ENCODE peak calls at places on chromosomes 11 and 22, in six cellular contexts. J is endothelial cell, D is cardiac fibroblast, L is body of pancreas, F is pancreas, P is left ventricle myocardium inferior. X is an unnamed sample.

GRCh38 chr11:108340958-108341357 is 118.1 kb downstream of the ATM start:
- DNase-seq in J (no peak), D (no peak), L (no peak), F (no peak), P (no peak), X (no peak)

GRCh38 chr11:113923572-113923971 is 19.0 kb downstream of the HTR3B start:
- DNase-seq in J (no peak), D (no peak), L (no peak), F (no peak), P (no peak), X (no peak)

GRCh38 chr11:127017482-127017881 is 16.9 kb upstream of the KIRREL3 start:
- DNase-seq in J (peak), D (peak), L (no peak), F (no peak), P (no peak), X (no peak)

GRCh38 chr22:20141186-20142077 is 9.4 kb downstream of the CCDC188 start:
- DNase-seq in J (no peak), D (peak), L (no peak), F (peak), P (no peak), X (no peak)

GRCh38 chr11:73359930-73360742 is 16.1 kb upstream of the RELT start:
- DNase-seq in J (peak), D (peak), L (no peak), F (peak), P (no peak), X (peak)

GRCh38 chr11:87820026-87820425 is 355.2 kb downstream of the RAB38 start:
- DNase-seq in J (no peak), D (no peak), L (no peak), F (no peak), P (no peak), X (no peak)

GRCh38 chr22:50525104-50525958 is at the start of gene SCO2:
- DNase-seq in J (peak), D (peak), L (peak), F (peak), P (peak), X (peak)

GRCh38 chr22:33038131-33038772 is 19.9 kb downstream of the SYN3 start:
- DNase-seq in J (no peak), D (no peak), L (no peak), F (no peak), P (no peak), X (no peak)

GRCh38 chr22:26768986-26769385 is 111.6 kb downstream of the MIAT start:
- DNase-seq in J (no peak), D (peak), L (no peak), F (no peak), P (no peak), X (no peak)

GRCh38 chr11:13030857-13031256 is 21.7 kb downstream of the RASSF10 start:
- DNase-seq in J (no peak), D (no peak), L (peak), F (peak), P (peak), X (no peak)

GRCh38 chr11:130840683-130841082 is 75.6 kb downstream of the SNX19 start:
- DNase-seq in J (no peak), D (no peak), L (no peak), F (no peak), P (no peak), X (no peak)

GRCh38 chr11:72220696-72221363 is 3.7 kb upstream of the INPPL1 start:
- DNase-seq in J (no peak), D (no peak), L (no peak), F (no peak), P (no peak), X (peak)

GRCh38 chr11:2142762-2143202 is 3.6 kb upstream of the IGF2 start:
- DNase-seq in J (no peak), D (peak), L (no peak), F (no peak), P (no peak), X (peak)

GRCh38 chr11:126375726-126376125 is 20.2 kb downstream of the ST3GAL4 start:
- DNase-seq in J (no peak), D (peak), L (no peak), F (no peak), P (no peak), X (no peak)

GRCh38 chr11:47565340-47566165 is at the start of gene PTPMT1:
- DNase-seq in J (peak), D (peak), L (peak), F (peak), P (peak), X (peak)

GRCh38 chr11:10930224-10930960 is 72.5 kb upstream of the ZBED5 start:
- DNase-seq in J (no peak), D (peak), L (no peak), F (no peak), P (no peak), X (peak)

DNA sequence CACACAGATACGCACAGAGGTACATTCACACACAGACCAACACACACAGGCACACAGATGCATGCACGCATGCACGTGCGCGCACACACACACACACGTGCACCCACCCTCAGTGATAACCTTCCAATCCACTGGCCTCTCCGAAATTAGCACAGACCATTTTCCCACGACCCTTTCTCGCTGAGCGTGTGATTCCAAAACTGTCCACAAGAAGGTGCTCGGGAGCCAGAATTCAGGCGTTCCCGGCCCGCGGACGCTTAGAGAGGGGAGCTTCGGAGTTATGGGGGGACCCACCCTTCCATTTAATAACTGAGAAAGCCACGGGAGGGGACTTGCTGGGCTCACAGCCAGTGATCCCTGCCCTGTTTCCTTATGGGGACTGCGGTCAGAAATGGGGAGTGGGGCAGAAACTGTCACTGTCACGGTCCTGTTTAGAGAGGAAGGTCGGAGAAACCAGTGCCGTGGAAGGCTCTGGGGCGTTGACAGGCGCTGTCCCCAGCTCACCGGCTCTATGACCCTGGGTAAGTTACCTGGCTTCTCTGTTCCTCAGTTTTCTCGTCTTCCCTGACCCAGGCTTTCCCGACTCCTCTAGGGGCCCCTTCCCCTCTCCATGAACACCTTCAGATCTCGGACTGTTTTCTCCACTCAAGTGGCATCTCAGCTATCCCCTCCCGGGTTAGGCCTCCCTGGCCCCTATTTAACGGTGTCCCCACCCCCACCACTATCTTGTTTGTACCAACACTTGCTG is 33.6 kb upstream of the SLC35C1 start:
- DNase-seq in J (peak), D (peak), L (peak), F (no peak), P (peak), X (peak)
- TF ChIP-seq CTCF in J (peak), D (peak), L (peak), F (peak), P (peak), X (peak)

GRCh38 chr11:117110294-117110950 is 12.2 kb upstream of the SIK3 start:
- DNase-seq in J (no peak), D (no peak), L (no peak), F (peak), P (no peak), X (no peak)
- TF ChIP-seq CTCF in J (no peak), D (no peak), L (no peak), F (no peak), P (no peak), X (no peak)

DNA sequence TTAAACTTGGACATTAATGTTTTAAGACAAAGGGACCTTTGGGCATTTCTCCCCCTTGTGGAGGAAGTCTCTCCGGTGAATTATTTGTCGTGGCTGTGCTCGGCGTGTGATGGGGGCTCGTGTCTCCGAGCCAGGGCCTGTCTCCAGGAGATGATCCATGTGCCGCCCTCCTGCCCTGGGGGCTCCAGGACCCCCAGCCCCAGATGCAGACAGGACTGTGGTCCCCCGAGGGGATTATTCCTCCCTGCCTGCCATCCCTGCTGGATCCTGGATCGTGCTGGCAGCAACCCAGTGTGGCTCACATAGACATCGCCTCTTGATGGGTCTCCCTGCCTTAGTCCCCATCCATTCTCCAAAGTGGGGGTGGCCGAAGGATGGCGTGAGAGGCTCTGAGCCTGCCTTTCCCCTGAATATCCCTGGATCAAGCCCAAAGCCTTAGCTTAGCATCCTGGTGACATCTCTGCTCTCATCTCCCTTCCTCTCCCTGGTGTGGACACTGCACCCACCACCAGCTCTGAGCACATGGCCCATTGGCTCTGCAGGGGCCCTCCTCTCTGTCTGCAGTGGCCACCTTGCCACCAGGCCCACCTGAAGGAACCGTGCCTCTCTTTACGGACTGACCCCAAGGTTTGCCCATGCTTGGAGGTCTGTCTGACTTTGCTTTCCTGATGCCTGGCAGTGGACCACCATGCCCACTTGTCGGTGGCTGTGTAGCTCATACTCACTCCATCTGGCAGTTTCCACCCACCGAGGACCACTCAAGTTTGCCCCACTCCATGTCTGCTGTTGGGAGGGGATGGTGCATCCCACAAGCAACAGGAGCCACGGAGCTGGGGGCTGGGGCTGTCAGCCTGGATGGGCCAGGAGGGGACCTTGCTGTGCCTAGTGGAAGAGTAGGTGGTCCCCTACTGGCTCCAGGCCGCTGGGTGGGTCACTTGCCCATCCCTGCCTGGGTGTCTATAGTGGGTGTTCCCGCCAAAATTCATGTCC is 56.7 kb downstream of the SMIM38 start:
- DNase-seq in J (no peak), D (peak), L (peak), F (no peak), P (no peak), X (no peak)
- TF ChIP-seq CTCF in J (no peak), D (peak), L (peak), F (no peak), P (peak), X (no peak)

GRCh38 chr11:240315-240714 is 3.5 kb downstream of the PSMD13 start:
- DNase-seq in J (no peak), D (no peak), L (no peak), F (no peak), P (no peak), X (no peak)

GRCh38 chr11:232783-233565 is 3.2 kb downstream of the SIRT3 start:
- DNase-seq in J (no peak), D (no peak), L (no peak), F (no peak), P (no peak), X (no peak)

GRCh38 chr11:236774-237767 is at the start of gene PSMD13:
- DNase-seq in J (peak), D (peak), L (peak), F (peak), P (peak), X (peak)

GRCh38 chr11:235180-235997 is 753 bp downstream of the SIRT3 start:
- DNase-seq in J (no peak), D (no peak), L (no peak), F (no peak), P (no peak), X (peak)

GRCh38 chr11:235998-236773 is at the start of gene SIRT3:
- DNase-seq in J (peak), D (peak), L (peak), F (peak), P (peak), X (peak)
- TF ChIP-seq CTCF in J (no peak), D (no peak), L (peak), F (no peak), P (peak), X (no peak)

DNA sequence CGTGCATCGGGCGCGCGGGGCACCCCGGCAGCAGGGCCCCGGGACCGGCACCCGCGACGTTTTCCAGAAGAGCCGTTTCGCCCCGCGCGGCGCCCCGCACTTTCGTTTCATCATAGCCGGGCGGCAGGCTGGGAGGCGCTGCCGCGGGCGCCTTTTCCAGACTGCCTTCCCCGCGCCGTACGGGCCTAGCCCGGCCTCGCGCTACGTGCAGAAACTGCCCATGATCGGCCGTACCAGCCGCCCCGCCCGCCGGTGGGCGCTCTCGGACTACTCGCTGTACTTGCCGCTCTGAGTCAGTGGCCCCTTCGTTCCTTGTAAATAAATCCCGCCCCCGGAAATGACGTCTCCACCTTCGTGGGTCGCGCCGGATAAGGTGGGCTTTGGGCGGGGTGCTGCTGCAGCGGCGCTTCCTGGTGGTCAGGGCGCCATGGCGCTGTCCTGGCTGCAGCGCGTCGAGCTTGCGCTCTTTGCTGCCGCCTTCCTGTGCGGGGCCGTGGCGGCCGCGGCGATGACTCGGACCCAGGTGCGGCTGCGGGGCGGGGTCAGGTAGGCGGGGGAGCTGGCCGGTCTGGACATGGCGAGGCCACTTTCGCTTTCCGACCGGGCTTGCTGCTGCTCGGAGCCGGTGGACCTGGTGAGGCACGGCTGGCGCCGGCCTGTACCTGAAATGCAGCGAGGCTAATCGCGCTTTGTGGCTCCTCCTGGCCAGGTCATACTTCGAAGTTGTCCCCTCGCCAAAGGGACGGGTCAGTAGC is at the start of gene TMEM179B:
- DNase-seq in J (peak), D (peak), L (peak), F (peak), P (peak), X (peak)
- TF ChIP-seq CTCF in J (peak), D (peak), L (peak), F (no peak), P (peak), X (peak)